ENCODE peak calls at places on chromosomes 5 and 9, in five cellular contexts. One of them, this sample, is unnamed.

GRCh38 chr9:81538929-81539716 is 150.2 kb downstream of the TLE1 start:
- ATAC-seq in GM12878: no peak
- ATAC-seq in A549: no peak
- ATAC-seq in K562: no peak
- ATAC-seq in HCT116: no peak
- ATAC-seq in this sample: no peak

GRCh38 chr5:106640511-106640910 is 1030.2 kb downstream of the EFNA5 start:
- ATAC-seq in GM12878: peak; percentile 72
- ATAC-seq in K562: no peak
- ATAC-seq in HCT116: no peak
- ATAC-seq in A549: no peak
- ATAC-seq in this sample: no peak

GRCh38 chr5:112417931-112418358 is 1.1 kb downstream of the EPB41L4A start:
- ATAC-seq in A549: no peak
- ATAC-seq in K562: no peak
- ATAC-seq in HCT116: no peak
- ATAC-seq in GM12878: peak; percentile 38
- ATAC-seq in this sample: no peak

GRCh38 chr5:172274951-172275753 is 8.4 kb downstream of the UBTD2 start:
- ATAC-seq in GM12878: peak; percentile 79
- ATAC-seq in A549: no peak
- ATAC-seq in K562: no peak
- ATAC-seq in HCT116: no peak
- ATAC-seq in this sample: no peak

GRCh38 chr9:81815781-81816180 is 112.4 kb upstream of the SPATA31D4 start:
- ATAC-seq in A549: no peak
- ATAC-seq in HCT116: no peak
- ATAC-seq in GM12878: no peak
- ATAC-seq in K562: no peak
- ATAC-seq in this sample: no peak

GRCh38 chr5:155004138-155004744 is 9.3 kb upstream of the KIF4B start:
- ATAC-seq in HCT116: peak; percentile 89
- ATAC-seq in A549: peak; percentile 87
- ATAC-seq in K562: peak; percentile 94
- ATAC-seq in GM12878: peak; percentile 78
- ATAC-seq in this sample: no peak

GRCh38 chr5:76041863-76042262 is 41.3 kb upstream of the SV2C start:
- ATAC-seq in GM12878: peak; percentile 34
- ATAC-seq in A549: peak; percentile 59
- ATAC-seq in HCT116: no peak
- ATAC-seq in K562: peak; percentile 55
- ATAC-seq in this sample: no peak

GRCh38 chr9:81686614-81687520 is 2.5 kb downstream of the TLE1 start:
- ATAC-seq in K562: no peak
- ATAC-seq in HCT116: peak; percentile 52
- ATAC-seq in A549: peak; percentile 37
- ATAC-seq in GM12878: no peak
- ATAC-seq in this sample: no peak

GRCh38 chr5:181235323-181235688 is 8.4 kb downstream of the RACK1 start:
- ATAC-seq in HCT116: peak; percentile 28
- ATAC-seq in A549: no peak
- ATAC-seq in K562: peak; percentile 47
- ATAC-seq in GM12878: no peak
- ATAC-seq in this sample: no peak

GRCh38 chr5:16505140-16505891 is 39.7 kb upstream of the ZNF622 start:
- ATAC-seq in A549: no peak
- ATAC-seq in GM12878: no peak
- ATAC-seq in K562: no peak
- ATAC-seq in HCT116: no peak
- ATAC-seq in this sample: no peak

GRCh38 chr9:38651400-38652042 is 31.1 kb upstream of the ANKRD18A start:
- ATAC-seq in HCT116: no peak
- ATAC-seq in K562: no peak
- ATAC-seq in GM12878: peak; percentile 78
- ATAC-seq in A549: no peak
- ATAC-seq in this sample: no peak

GRCh38 chr5:83493644-83494043 is 22.1 kb downstream of the VCAN start:
- ATAC-seq in HCT116: no peak
- ATAC-seq in GM12878: no peak
- ATAC-seq in A549: no peak
- ATAC-seq in K562: no peak
- ATAC-seq in this sample: no peak

GRCh38 chr5:148956632-148957385 is 106.1 kb downstream of the SH3TC2 start:
- ATAC-seq in GM12878: no peak
- ATAC-seq in HCT116: peak; percentile 79
- ATAC-seq in K562: no peak
- ATAC-seq in A549: no peak
- ATAC-seq in this sample: no peak

GRCh38 chr9:3513265-3513818 is 12.5 kb downstream of the RFX3 start:
- ATAC-seq in HCT116: no peak
- ATAC-seq in K562: peak; percentile 28
- ATAC-seq in GM12878: no peak
- ATAC-seq in A549: no peak
- ATAC-seq in this sample: no peak

GRCh38 chr9:30250872-30251271 is 2133.6 kb upstream of the ACO1 start:
- ATAC-seq in A549: no peak
- ATAC-seq in K562: no peak
- ATAC-seq in HCT116: no peak
- ATAC-seq in GM12878: no peak
- ATAC-seq in this sample: no peak

GRCh38 chr5:156693113-156693512 is 157.0 kb upstream of the PPP1R2B start:
- ATAC-seq in GM12878: no peak
- ATAC-seq in A549: peak; percentile 83
- ATAC-seq in HCT116: no peak
- ATAC-seq in K562: no peak
- ATAC-seq in this sample: no peak

GRCh38 chr5:156922207-156922792 is 40.7 kb downstream of the TIMD4 start:
- ATAC-seq in K562: no peak
- ATAC-seq in HCT116: no peak
- ATAC-seq in A549: no peak
- ATAC-seq in GM12878: peak; percentile 64
- ATAC-seq in this sample: no peak

GRCh38 chr5:132539716-132540115 is 3.6 kb downstream of the IL5 start:
- ATAC-seq in GM12878: no peak
- ATAC-seq in A549: no peak
- ATAC-seq in K562: peak; percentile 60
- ATAC-seq in HCT116: no peak
- ATAC-seq in this sample: no peak

GRCh38 chr9:97905228-97905627 is 17.1 kb downstream of the TRMO start:
- ATAC-seq in GM12878: no peak
- ATAC-seq in K562: no peak
- ATAC-seq in HCT116: no peak
- ATAC-seq in A549: no peak
- ATAC-seq in this sample: no peak

GRCh38 chr5:76691470-76692273 is 24.3 kb upstream of the F2R start:
- ATAC-seq in K562: no peak
- ATAC-seq in GM12878: peak; percentile 88
- ATAC-seq in A549: no peak
- ATAC-seq in HCT116: no peak
- ATAC-seq in this sample: no peak

GRCh38 chr9:121634800-121635261 is 16.6 kb upstream of the DAB2IP start:
- ATAC-seq in HCT116: peak; percentile 84
- ATAC-seq in GM12878: peak; percentile 80
- ATAC-seq in K562: peak; percentile 95
- ATAC-seq in A549: peak; percentile 85
- ATAC-seq in this sample: peak; percentile 34

GRCh38 chr9:89351584-89351983 is 33.3 kb downstream of the SECISBP2 start:
- ATAC-seq in HCT116: no peak
- ATAC-seq in K562: no peak
- ATAC-seq in A549: no peak
- ATAC-seq in GM12878: no peak
- ATAC-seq in this sample: no peak

GRCh38 chr5:172833372-172833690 is 720 bp upstream of the ERGIC1 start:
- ATAC-seq in K562: no peak
- ATAC-seq in GM12878: no peak
- ATAC-seq in HCT116: no peak
- ATAC-seq in A549: peak; percentile 16
- ATAC-seq in this sample: no peak

DNA sequence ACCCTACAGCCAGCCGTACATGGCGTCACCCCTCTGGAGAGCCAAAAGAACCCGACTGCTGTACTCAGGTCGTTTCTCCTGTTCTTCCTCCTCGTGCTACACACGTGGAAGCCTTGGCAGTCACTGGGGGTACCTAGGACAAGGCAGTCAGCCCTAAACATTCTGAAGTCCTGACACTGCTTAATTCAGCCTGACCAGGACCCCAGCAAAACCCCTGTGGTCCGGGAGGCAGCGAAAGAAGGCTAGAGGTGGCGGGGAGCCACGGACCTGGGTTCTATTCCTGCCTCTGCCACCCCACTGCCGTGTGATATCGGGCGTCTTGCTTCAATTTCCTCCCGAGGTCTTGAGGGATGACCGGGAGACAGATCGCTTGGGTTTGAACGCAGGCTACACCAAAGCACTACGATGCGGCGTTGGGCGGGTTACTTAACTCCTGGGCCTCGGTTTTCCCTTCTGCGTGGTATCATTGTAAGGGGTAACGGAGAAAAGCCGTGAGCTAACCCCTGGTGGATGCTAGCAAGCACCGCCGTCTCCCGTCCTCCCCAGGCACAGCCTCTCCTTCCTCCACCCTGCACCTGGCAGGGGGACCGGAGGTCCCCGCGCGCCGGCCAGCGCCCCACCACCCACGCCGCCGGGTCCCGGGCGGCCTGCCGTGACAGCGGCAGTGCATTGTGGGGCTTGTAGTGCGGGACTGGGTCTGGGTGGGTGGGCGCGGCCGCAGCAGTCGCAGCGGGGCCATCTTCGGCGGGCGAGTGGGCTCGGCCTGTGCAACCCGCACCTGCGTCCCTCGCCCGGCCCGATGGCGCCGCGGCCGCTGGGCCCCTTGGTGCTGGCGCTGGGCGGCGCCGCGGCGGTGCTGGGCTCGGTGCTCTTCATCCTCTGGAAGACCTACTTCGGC is at the start of gene ARL10:
- ATAC-seq in GM12878: peak; percentile 52
- ATAC-seq in K562: no peak
- ATAC-seq in A549: no peak
- ATAC-seq in HCT116: no peak
- ATAC-seq in this sample: peak; percentile 38
- TF ChIP-seq POLR2A in GM12878: no peak
- TF ChIP-seq POLR2A in K562: no peak
- TF ChIP-seq POLR2A in A549: no peak
- TF ChIP-seq POLR2A in HCT116: no peak
- TF ChIP-seq POLR2A in this sample: no peak

GRCh38 chr5:55551904-55552303 is 17.1 kb upstream of the PLPP1 start:
- ATAC-seq in K562: no peak
- ATAC-seq in GM12878: no peak
- ATAC-seq in A549: no peak
- ATAC-seq in HCT116: no peak
- ATAC-seq in this sample: no peak

GRCh38 chr5:55551298-55551846 is 16.6 kb upstream of the PLPP1 start:
- ATAC-seq in HCT116: no peak
- ATAC-seq in A549: no peak
- ATAC-seq in K562: no peak
- ATAC-seq in GM12878: no peak
- ATAC-seq in this sample: no peak

GRCh38 chr5:55544341-55544740 is 9.6 kb upstream of the PLPP1 start:
- ATAC-seq in HCT116: no peak
- ATAC-seq in GM12878: no peak
- ATAC-seq in A549: no peak
- ATAC-seq in K562: no peak
- ATAC-seq in this sample: no peak

GRCh38 chr5:55546991-55547390 is 12.2 kb upstream of the PLPP1 start:
- ATAC-seq in K562: peak; percentile 82
- ATAC-seq in A549: peak; percentile 71
- ATAC-seq in HCT116: peak; percentile 99
- ATAC-seq in GM12878: peak; percentile 73
- ATAC-seq in this sample: no peak

DNA sequence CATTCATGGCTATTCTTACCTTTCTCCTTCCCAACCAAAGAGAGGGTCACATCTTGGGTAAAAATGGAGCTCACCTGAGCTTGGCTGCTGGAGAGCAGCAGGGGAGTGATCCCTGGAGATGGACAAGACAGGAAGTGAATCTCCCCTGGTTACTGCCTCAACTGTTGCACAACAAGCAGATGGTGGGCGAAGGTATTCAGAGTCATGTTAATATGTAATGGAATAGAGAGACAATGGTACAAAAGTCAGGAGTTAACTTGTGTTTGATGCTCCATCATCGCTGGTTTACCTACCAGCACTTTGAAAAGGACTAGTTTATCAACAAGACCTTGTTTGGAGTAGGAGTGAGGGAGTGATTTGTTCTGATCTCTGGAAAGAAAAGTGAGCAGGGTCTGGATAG is 13.0 kb upstream of the PLPP1 start:
- ATAC-seq in HCT116: no peak
- ATAC-seq in GM12878: no peak
- ATAC-seq in K562: no peak
- ATAC-seq in A549: no peak
- ATAC-seq in this sample: no peak
- TF ChIP-seq POLR2A in HCT116: no peak
- TF ChIP-seq POLR2A in GM12878: no peak
- TF ChIP-seq POLR2A in K562: no peak
- TF ChIP-seq POLR2A in A549: no peak
- TF ChIP-seq POLR2A in this sample: no peak

DNA sequence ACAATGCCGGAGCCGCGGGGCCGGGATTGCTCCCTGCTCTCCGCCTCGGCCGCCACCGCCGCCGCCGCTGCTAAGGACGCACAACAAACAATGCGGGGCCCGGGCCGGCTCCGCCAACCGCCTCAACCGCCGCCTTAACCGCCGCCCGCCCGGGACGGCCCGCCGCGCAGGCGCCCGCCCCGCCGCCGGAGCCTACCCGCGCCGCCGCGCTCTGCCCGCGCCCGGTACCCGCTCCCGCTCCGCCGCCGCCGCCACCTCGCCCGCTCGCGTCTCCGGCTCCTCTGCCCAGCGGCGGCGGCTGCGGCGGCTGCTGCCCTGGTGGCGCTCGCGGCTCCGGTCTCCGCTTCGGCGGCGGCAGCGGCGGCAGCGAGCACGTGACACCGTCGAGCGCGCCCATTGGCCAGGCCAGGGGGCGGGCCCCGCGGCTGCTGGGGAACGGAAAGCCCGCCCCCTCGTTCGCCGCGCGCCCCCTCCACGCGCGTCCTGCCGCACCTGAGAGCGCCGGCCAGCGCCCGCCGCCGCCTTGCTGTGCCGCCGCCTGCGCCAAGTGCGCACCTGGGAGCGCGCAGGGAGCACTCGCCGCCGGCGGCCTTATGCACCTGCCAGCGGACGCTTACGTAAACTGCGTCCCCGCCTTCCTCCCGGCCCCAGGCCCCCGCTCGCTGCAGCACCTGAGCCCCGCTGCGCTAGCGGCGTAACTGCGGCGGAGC is at the start of gene STRBP:
- ATAC-seq in K562: peak; percentile 92
- ATAC-seq in HCT116: peak; percentile 96
- ATAC-seq in A549: peak; percentile 89
- ATAC-seq in GM12878: peak; percentile 91
- ATAC-seq in this sample: peak; percentile 97
- TF ChIP-seq POLR2A in K562: no peak
- TF ChIP-seq POLR2A in HCT116: peak; percentile 63
- TF ChIP-seq POLR2A in A549: peak; percentile 51
- TF ChIP-seq POLR2A in GM12878: peak; percentile 69
- TF ChIP-seq POLR2A in this sample: no peak

DNA sequence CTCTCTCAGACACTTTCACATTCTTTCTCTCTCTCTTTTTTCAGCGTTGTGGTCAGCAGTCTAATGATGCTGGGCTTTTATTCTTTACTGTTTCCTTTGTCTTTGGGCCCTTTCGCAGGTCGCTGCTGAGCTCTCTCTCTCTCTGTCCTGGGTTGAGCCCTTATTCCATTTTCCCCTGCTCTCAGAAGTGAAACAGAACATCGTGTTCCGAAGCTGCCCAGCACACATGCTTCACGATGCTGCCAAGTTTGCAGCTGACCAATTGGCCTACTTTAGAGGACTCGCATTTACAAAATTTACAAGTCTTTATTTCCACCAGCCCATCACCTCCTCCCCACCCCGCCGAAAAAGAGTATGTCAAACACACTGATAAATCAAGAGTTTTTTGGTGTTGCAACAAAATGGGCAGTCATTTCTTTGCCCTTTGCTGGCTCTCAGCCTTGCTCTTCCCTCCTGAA is 44.4 kb upstream of the PIK3R1 start:
- ATAC-seq in GM12878: no peak
- ATAC-seq in HCT116: no peak
- ATAC-seq in K562: no peak
- ATAC-seq in A549: no peak
- ATAC-seq in this sample: peak; percentile 97
- TF ChIP-seq POLR2A in GM12878: no peak
- TF ChIP-seq POLR2A in HCT116: no peak
- TF ChIP-seq POLR2A in K562: no peak
- TF ChIP-seq POLR2A in A549: no peak
- TF ChIP-seq POLR2A in this sample: no peak

This sample was measured in gastroesophageal sphincter.